ENCODE peak calls at places on chromosomes 5 and 9, in eight cellular contexts. One of them, this sample, is unnamed.

GRCh38 chr9:134661791-134662142 is 20.2 kb downstream of the COL5A1 start:
- DNase-seq in hepatocyte: peak; percentile 69
- DNase-seq in body of pancreas: no peak
- DNase-seq in cardiac muscle cell: no peak
- DNase-seq in breast epithelium: no peak
- DNase-seq in mammary epithelial cell: peak; percentile 32
- DNase-seq in PC-3: no peak
- DNase-seq in A549: no peak
- DNase-seq in this sample: peak; percentile 76

GRCh38 chr9:85404911-85405580 is 336.7 kb downstream of the AGTPBP1 start:
- DNase-seq in breast epithelium: no peak
- DNase-seq in mammary epithelial cell: peak; percentile 42
- DNase-seq in PC-3: peak; percentile 67
- DNase-seq in hepatocyte: no peak
- DNase-seq in cardiac muscle cell: no peak
- DNase-seq in A549: no peak
- DNase-seq in body of pancreas: no peak
- DNase-seq in this sample: no peak

GRCh38 chr9:6355728-6356127 is 27.6 kb downstream of the TPD52L3 start:
- DNase-seq in PC-3: peak; percentile 65
- DNase-seq in cardiac muscle cell: no peak
- DNase-seq in body of pancreas: no peak
- DNase-seq in hepatocyte: peak; percentile 23
- DNase-seq in breast epithelium: no peak
- DNase-seq in A549: no peak
- DNase-seq in mammary epithelial cell: peak; percentile 56
- DNase-seq in this sample: peak; percentile 9

GRCh38 chr9:119991797-119992196 is 588.2 kb downstream of the CDK5RAP2 start:
- DNase-seq in cardiac muscle cell: no peak
- DNase-seq in mammary epithelial cell: no peak
- DNase-seq in hepatocyte: no peak
- DNase-seq in PC-3: no peak
- DNase-seq in body of pancreas: no peak
- DNase-seq in breast epithelium: no peak
- DNase-seq in A549: no peak
- DNase-seq in this sample: no peak

GRCh38 chr5:1310118-1310517 is 15.2 kb upstream of the TERT start:
- DNase-seq in breast epithelium: no peak
- DNase-seq in PC-3: no peak
- DNase-seq in A549: no peak
- DNase-seq in mammary epithelial cell: no peak
- DNase-seq in body of pancreas: no peak
- DNase-seq in hepatocyte: peak; percentile 1
- DNase-seq in cardiac muscle cell: no peak
- DNase-seq in this sample: no peak

GRCh38 chr5:166772770-166773169 is 1518.7 kb upstream of the WWC1 start:
- DNase-seq in PC-3: peak; percentile 10
- DNase-seq in cardiac muscle cell: no peak
- DNase-seq in body of pancreas: no peak
- DNase-seq in mammary epithelial cell: peak; percentile 44
- DNase-seq in breast epithelium: no peak
- DNase-seq in A549: no peak
- DNase-seq in hepatocyte: no peak
- DNase-seq in this sample: peak; percentile 81

GRCh38 chr5:59321631-59322030 is 571.9 kb downstream of the PDE4D start:
- DNase-seq in A549: no peak
- DNase-seq in hepatocyte: no peak
- DNase-seq in PC-3: no peak
- DNase-seq in cardiac muscle cell: peak; percentile 7
- DNase-seq in mammary epithelial cell: no peak
- DNase-seq in breast epithelium: no peak
- DNase-seq in body of pancreas: no peak
- DNase-seq in this sample: no peak

GRCh38 chr9:98208635-98209034 is 16.2 kb upstream of the CORO2A start:
- DNase-seq in body of pancreas: no peak
- DNase-seq in mammary epithelial cell: no peak
- DNase-seq in breast epithelium: no peak
- DNase-seq in A549: no peak
- DNase-seq in hepatocyte: no peak
- DNase-seq in PC-3: no peak
- DNase-seq in cardiac muscle cell: no peak
- DNase-seq in this sample: no peak

GRCh38 chr9:137314561-137315560 is 12.8 kb upstream of the NRARP start:
- DNase-seq in mammary epithelial cell: no peak
- DNase-seq in cardiac muscle cell: no peak
- DNase-seq in PC-3: no peak
- DNase-seq in body of pancreas: peak; percentile 30
- DNase-seq in A549: no peak
- DNase-seq in hepatocyte: peak; percentile 13
- DNase-seq in breast epithelium: no peak
- DNase-seq in this sample: peak; percentile 2

GRCh38 chr9:83707518-83707767 is 315 bp downstream of the UBQLN1 start:
- DNase-seq in PC-3: peak; percentile 42
- DNase-seq in cardiac muscle cell: no peak
- DNase-seq in mammary epithelial cell: peak; percentile 84
- DNase-seq in A549: no peak
- DNase-seq in body of pancreas: no peak
- DNase-seq in breast epithelium: peak; percentile 67
- DNase-seq in hepatocyte: no peak
- DNase-seq in this sample: peak; percentile 79

GRCh38 chr9:38031594-38031993 is 37.4 kb downstream of the SHB start:
- DNase-seq in A549: no peak
- DNase-seq in body of pancreas: no peak
- DNase-seq in PC-3: peak; percentile 40
- DNase-seq in breast epithelium: no peak
- DNase-seq in cardiac muscle cell: no peak
- DNase-seq in mammary epithelial cell: no peak
- DNase-seq in hepatocyte: peak; percentile 42
- DNase-seq in this sample: no peak

GRCh38 chr5:172455511-172456061 is 1.3 kb upstream of the SH3PXD2B start:
- DNase-seq in hepatocyte: peak; percentile 47
- DNase-seq in A549: no peak
- DNase-seq in cardiac muscle cell: no peak
- DNase-seq in breast epithelium: no peak
- DNase-seq in body of pancreas: no peak
- DNase-seq in PC-3: no peak
- DNase-seq in mammary epithelial cell: no peak
- DNase-seq in this sample: no peak

GRCh38 chr5:157459715-157460599 is at the start of gene NIPAL4:
- DNase-seq in body of pancreas: no peak
- DNase-seq in mammary epithelial cell: peak; percentile 14
- DNase-seq in breast epithelium: no peak
- DNase-seq in PC-3: no peak
- DNase-seq in A549: peak; percentile 41
- DNase-seq in hepatocyte: peak; percentile 48
- DNase-seq in cardiac muscle cell: peak; percentile 38
- DNase-seq in this sample: peak; percentile 30

GRCh38 chr5:148343049-148343413 is 7.7 kb downstream of the SPINK9 start:
- DNase-seq in mammary epithelial cell: peak; percentile 94
- DNase-seq in breast epithelium: no peak
- DNase-seq in PC-3: peak; percentile 97
- DNase-seq in cardiac muscle cell: no peak
- DNase-seq in A549: peak; percentile 7
- DNase-seq in hepatocyte: peak; percentile 8
- DNase-seq in body of pancreas: no peak
- DNase-seq in this sample: peak; percentile 87

GRCh38 chr9:100601216-100601615 is 23.3 kb downstream of the CAVIN4 start:
- DNase-seq in mammary epithelial cell: peak; percentile 49
- DNase-seq in PC-3: peak; percentile 69
- DNase-seq in A549: peak; percentile 54
- DNase-seq in breast epithelium: no peak
- DNase-seq in body of pancreas: peak; percentile 62
- DNase-seq in cardiac muscle cell: peak; percentile 76
- DNase-seq in hepatocyte: peak; percentile 79
- DNase-seq in this sample: peak; percentile 62

GRCh38 chr5:3163626-3164025 is 412.1 kb upstream of the IRX2 start:
- DNase-seq in breast epithelium: no peak
- DNase-seq in body of pancreas: no peak
- DNase-seq in PC-3: no peak
- DNase-seq in hepatocyte: no peak
- DNase-seq in cardiac muscle cell: no peak
- DNase-seq in mammary epithelial cell: no peak
- DNase-seq in A549: no peak
- DNase-seq in this sample: no peak

GRCh38 chr5:154215531-154215930 is 25.0 kb downstream of the GALNT10 start:
- DNase-seq in cardiac muscle cell: no peak
- DNase-seq in mammary epithelial cell: peak; percentile 43
- DNase-seq in hepatocyte: no peak
- DNase-seq in PC-3: no peak
- DNase-seq in body of pancreas: no peak
- DNase-seq in A549: no peak
- DNase-seq in breast epithelium: no peak
- DNase-seq in this sample: peak; percentile 56

GRCh38 chr5:54455413-54456157 is at the start of gene HSPB3:
- DNase-seq in body of pancreas: no peak
- DNase-seq in hepatocyte: no peak
- DNase-seq in A549: no peak
- DNase-seq in breast epithelium: no peak
- DNase-seq in cardiac muscle cell: peak; percentile 70
- DNase-seq in mammary epithelial cell: no peak
- DNase-seq in PC-3: no peak
- DNase-seq in this sample: peak; percentile 74

GRCh38 chr5:127723571-127723970 is 20.4 kb downstream of the CCDC192 start:
- DNase-seq in hepatocyte: peak; percentile 24
- DNase-seq in breast epithelium: peak; percentile 59
- DNase-seq in mammary epithelial cell: no peak
- DNase-seq in A549: peak; percentile 26
- DNase-seq in body of pancreas: no peak
- DNase-seq in PC-3: peak; percentile 28
- DNase-seq in cardiac muscle cell: no peak
- DNase-seq in this sample: peak; percentile 44

GRCh38 chr5:34007116-34007674 is 655 bp downstream of the AMACR start:
- DNase-seq in cardiac muscle cell: peak; percentile 20
- DNase-seq in PC-3: no peak
- DNase-seq in body of pancreas: peak; percentile 23
- DNase-seq in mammary epithelial cell: no peak
- DNase-seq in A549: no peak
- DNase-seq in breast epithelium: no peak
- DNase-seq in hepatocyte: no peak
- DNase-seq in this sample: peak; percentile 13

GRCh38 chr9:91312717-91313325 is 48.9 kb downstream of the AUH start:
- DNase-seq in PC-3: peak; percentile 92
- DNase-seq in mammary epithelial cell: peak; percentile 80
- DNase-seq in breast epithelium: peak; percentile 67
- DNase-seq in body of pancreas: peak; percentile 78
- DNase-seq in cardiac muscle cell: no peak
- DNase-seq in hepatocyte: no peak
- DNase-seq in A549: no peak
- DNase-seq in this sample: peak; percentile 92

GRCh38 chr5:55873234-55873633 is 22.1 kb downstream of the IL31RA start:
- DNase-seq in PC-3: no peak
- DNase-seq in A549: no peak
- DNase-seq in cardiac muscle cell: no peak
- DNase-seq in mammary epithelial cell: no peak
- DNase-seq in breast epithelium: no peak
- DNase-seq in hepatocyte: no peak
- DNase-seq in body of pancreas: no peak
- DNase-seq in this sample: no peak

GRCh38 chr5:133744030-133744645 is 131.8 kb upstream of the FSTL4 start:
- DNase-seq in hepatocyte: no peak
- DNase-seq in breast epithelium: no peak
- DNase-seq in cardiac muscle cell: no peak
- DNase-seq in PC-3: no peak
- DNase-seq in A549: no peak
- DNase-seq in body of pancreas: no peak
- DNase-seq in mammary epithelial cell: no peak
- DNase-seq in this sample: no peak
- H3K27ac ChIP-seq in hepatocyte: no peak overlapping the region
- H3K27ac ChIP-seq in breast epithelium: no peak overlapping the region
- H3K27ac ChIP-seq in cardiac muscle cell: no peak overlapping the region
- H3K27ac ChIP-seq in PC-3: no peak overlapping the region
- H3K27ac ChIP-seq in A549: peak overlapping the region; percentile 41
- H3K27ac ChIP-seq in body of pancreas: no peak overlapping the region
- H3K27ac ChIP-seq in mammary epithelial cell: no peak overlapping the region
- H3K27ac ChIP-seq in this sample: no peak overlapping the region

DNA sequence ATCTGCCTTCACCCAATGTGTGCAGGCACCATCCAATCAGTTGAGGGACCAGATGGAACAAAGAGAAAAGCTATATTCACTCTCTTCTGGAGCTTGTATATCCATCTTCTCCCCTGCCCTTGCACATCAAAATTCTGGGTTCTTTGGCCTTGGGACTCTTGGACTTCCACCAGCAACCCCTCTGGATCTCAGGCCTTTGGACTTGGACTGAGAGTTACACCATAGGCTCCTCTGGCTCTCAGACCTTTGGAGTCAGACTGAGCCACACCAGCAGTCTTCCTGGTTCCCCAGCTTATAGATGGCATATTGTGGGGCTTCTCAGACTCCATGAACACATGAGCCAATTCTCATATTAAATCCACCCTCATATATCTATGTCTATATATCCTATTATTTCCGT is 73.1 kb downstream of the TSSK1B start:
- DNase-seq in mammary epithelial cell: no peak
- DNase-seq in PC-3: no peak
- DNase-seq in body of pancreas: no peak
- DNase-seq in breast epithelium: no peak
- DNase-seq in hepatocyte: no peak
- DNase-seq in A549: no peak
- DNase-seq in cardiac muscle cell: no peak
- DNase-seq in this sample: no peak
- TF ChIP-seq CTCF in mammary epithelial cell: no peak
- TF ChIP-seq CTCF in PC-3: no peak
- TF ChIP-seq CTCF in body of pancreas: no peak
- TF ChIP-seq CTCF in breast epithelium: no peak
- TF ChIP-seq CTCF in hepatocyte: no peak
- TF ChIP-seq CTCF in A549: no peak
- TF ChIP-seq CTCF in cardiac muscle cell: no peak
- TF ChIP-seq CTCF in this sample: no peak

DNA sequence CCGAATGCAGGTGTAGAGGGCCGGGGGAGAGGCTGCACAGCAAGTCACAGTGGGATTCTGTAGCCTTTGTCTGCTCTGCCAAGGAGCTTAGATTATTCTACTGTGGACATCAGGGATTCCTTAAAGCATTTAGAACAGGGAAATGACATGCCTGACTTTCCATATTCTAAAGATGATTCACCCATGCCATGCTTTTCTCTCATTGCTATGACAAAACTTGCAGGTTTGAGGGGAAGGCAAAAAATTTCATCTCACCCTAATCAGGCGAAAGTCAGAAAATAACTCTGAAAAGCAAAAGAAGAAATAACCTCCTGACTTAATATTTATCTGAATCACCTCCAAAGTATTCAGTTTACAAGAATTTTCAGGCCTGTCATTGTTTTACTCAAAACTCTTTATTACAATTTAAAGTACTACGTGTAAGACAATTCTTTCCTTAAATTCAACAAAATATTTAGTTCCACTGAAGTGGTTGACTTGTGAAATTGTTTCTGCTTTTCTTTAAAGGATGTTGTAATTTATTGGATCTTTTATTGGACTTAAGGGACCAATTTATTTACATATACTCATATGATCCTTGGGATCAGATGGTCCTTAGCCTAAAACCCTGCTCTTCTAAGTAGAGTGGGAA is 30.0 kb upstream of the GAS1 start:
- DNase-seq in breast epithelium: no peak
- DNase-seq in hepatocyte: no peak
- DNase-seq in PC-3: no peak
- DNase-seq in cardiac muscle cell: no peak
- DNase-seq in mammary epithelial cell: peak; percentile 42
- DNase-seq in body of pancreas: no peak
- DNase-seq in A549: no peak
- DNase-seq in this sample: no peak
- H3K27ac ChIP-seq in breast epithelium: no peak overlapping the region
- H3K27ac ChIP-seq in hepatocyte: no peak overlapping the region
- H3K27ac ChIP-seq in PC-3: no peak overlapping the region
- H3K27ac ChIP-seq in cardiac muscle cell: no peak overlapping the region
- H3K27ac ChIP-seq in mammary epithelial cell: no peak overlapping the region
- H3K27ac ChIP-seq in body of pancreas: no peak overlapping the region
- H3K27ac ChIP-seq in A549: no peak overlapping the region
- H3K27ac ChIP-seq in this sample: peak overlapping the region; percentile 71

GRCh38 chr9:106862115-106862945 is 636 bp upstream of the ZNF462 start:
- DNase-seq in breast epithelium: peak; percentile 40
- DNase-seq in body of pancreas: peak; percentile 11
- DNase-seq in mammary epithelial cell: peak; percentile 42
- DNase-seq in A549: peak; percentile 43
- DNase-seq in hepatocyte: peak; percentile 54
- DNase-seq in cardiac muscle cell: peak; percentile 77
- DNase-seq in PC-3: peak; percentile 42
- DNase-seq in this sample: peak; percentile 53
- TF ChIP-seq CTCF in breast epithelium: no peak
- TF ChIP-seq CTCF in body of pancreas: no peak
- TF ChIP-seq CTCF in mammary epithelial cell: peak; percentile 14
- TF ChIP-seq CTCF in A549: peak; percentile 31
- TF ChIP-seq CTCF in hepatocyte: peak; percentile 61
- TF ChIP-seq CTCF in cardiac muscle cell: peak; percentile 47
- TF ChIP-seq CTCF in PC-3: peak; percentile 54
- TF ChIP-seq CTCF in this sample: no peak